ENCODE peak calls at places on chromosomes 13 and 19, in four cellular contexts. E is neuronal stem cell, L is IMR-90, T is H1. P is an unnamed sample.
A peak's percentile ranks its signal among the peaks of the same experiment; 100 is the strongest.

GRCh38 chr13:20708216-20708615 is 4.7 kb downstream of the IL17D start:
- DNase-seq in E (no peak), L (no peak), T (no peak), P (no peak)

GRCh38 chr13:110520431-110521295 is 40.9 kb downstream of the RAB20 start:
- DNase-seq in E (no peak), L (peak; percentile 53), T (no peak), P (peak; percentile 45)

GRCh38 chr19:768424-768823 is 17.5 kb downstream of the MISP start:
- DNase-seq in E (no peak), L (peak; percentile 83), T (no peak), P (peak; percentile 94)

GRCh38 chr13:104318121-104318520 is 1251.9 kb upstream of the SLC10A2 start:
- DNase-seq in E (no peak), L (peak; percentile 49), T (no peak), P (peak; percentile 41)

GRCh38 chr19:28737021-28737525 is 475.9 kb downstream of the UQCRFS1 start:
- DNase-seq in E (no peak), L (peak; percentile 44), T (no peak), P (peak; percentile 50)

GRCh38 chr13:44078806-44079378 is 199.2 kb downstream of the LACC1 start:
- DNase-seq in E (no peak), L (no peak), T (no peak), P (no peak)

GRCh38 chr13:26946675-26947342 is 186.2 kb upstream of the GPR12 start:
- DNase-seq in E (peak; percentile 29), L (peak; percentile 73), T (no peak), P (peak; percentile 77)

GRCh38 chr13:73235385-73235784 is 176.6 kb downstream of the KLF5 start:
- DNase-seq in E (no peak), L (no peak), T (no peak), P (no peak)

GRCh38 chr13:38582133-38582532 is 104.7 kb upstream of the FREM2 start:
- DNase-seq in E (peak; percentile 33), L (peak; percentile 16), T (no peak), P (peak; percentile 29)

GRCh38 chr13:111859361-111860105 is 207.4 kb upstream of the SOX1 start:
- DNase-seq in E (no peak), L (no peak), T (peak; percentile 43), P (no peak)

GRCh38 chr19:15112385-15112784 is 5.2 kb downstream of the SYDE1 start:
- DNase-seq in E (no peak), L (no peak), T (peak; percentile 50), P (no peak)

GRCh38 chr19:29966594-29967249 is 24.7 kb downstream of the URI1 start:
- DNase-seq in E (no peak), L (peak; percentile 34), T (no peak), P (peak; percentile 33)

GRCh38 chr19:39384839-39385568 is 5.9 kb downstream of the PAF1 start:
- DNase-seq in E (no peak), L (no peak), T (no peak), P (no peak)

GRCh38 chr13:59413121-59413520 is 750.6 kb downstream of the DIAPH3 start:
- DNase-seq in E (no peak), L (no peak), T (no peak), P (no peak)

GRCh38 chr13:24159921-24160324 is 597 bp upstream of the SPATA13 start:
- DNase-seq in E (no peak), L (no peak), T (peak; percentile 70), P (no peak)

GRCh38 chr13:37037231-37037630 is 22.3 kb downstream of the SUPT20H start:
- DNase-seq in E (no peak), L (no peak), T (no peak), P (no peak)

GRCh38 chr13:85379433-85379832 is 419.8 kb downstream of the SLITRK6 start:
- DNase-seq in E (no peak), L (no peak), T (no peak), P (peak; percentile 20)

GRCh38 chr19:16849168-16849567 is 20.0 kb downstream of the SIN3B start:
- DNase-seq in E (no peak), L (peak; percentile 62), T (no peak), P (peak; percentile 45)

GRCh38 chr13:44050450-44051063 is 170.9 kb downstream of the LACC1 start:
- DNase-seq in E (no peak), L (peak; percentile 52), T (no peak), P (peak; percentile 50)

GRCh38 chr13:46575843-46576242 is 22.9 kb downstream of the LRCH1 start:
- DNase-seq in E (no peak), L (peak; percentile 89), T (no peak), P (peak; percentile 69)

GRCh38 chr19:53183146-53183545 is 10.0 kb downstream of the ZNF665 start:
- DNase-seq in E (no peak), L (peak; percentile 66), T (no peak), P (no peak)

GRCh38 chr19:47663911-47664771 is 49.1 kb upstream of the EHD2 start:
- DNase-seq in E (no peak), L (peak; percentile 99), T (no peak), P (peak; percentile 99)

GRCh38 chr13:27678306-27679040 is 56.8 kb downstream of the POLR1D start:
- DNase-seq in E (no peak), L (peak; percentile 48), T (no peak), P (no peak)

GRCh38 chr13:77781804-77782203 is 84.3 kb downstream of the SLAIN1 start:
- DNase-seq in E (no peak), L (no peak), T (no peak), P (no peak)

GRCh38 chr13:91406619-91407018 is 8.2 kb downstream of the GPC5 start:
- DNase-seq in E (peak; percentile 30), L (peak; percentile 35), T (peak; percentile 63), P (peak; percentile 45)

GRCh38 chr19:39696418-39696817 is 7.9 kb upstream of the LGALS14 start:
- DNase-seq in E (no peak), L (no peak), T (no peak), P (no peak)

GRCh38 chr13:32791545-32792172 is 205.4 kb downstream of the PDS5B start:
- DNase-seq in E (no peak), L (peak; percentile 35), T (no peak), P (peak; percentile 15)

GRCh38 chr19:4968462-4969291 is at the start of gene KDM4B:
- DNase-seq in E (peak; percentile 100), L (peak; percentile 99), T (peak; percentile 98), P (peak; percentile 99)
- H3K14ac ChIP-seq in E (peak within 1 kb of the TSS; percentile 44), L (peak within 1 kb of the TSS; percentile 99), T (no peak within 1 kb of the TSS), P (no peak within 1 kb of the TSS)

DNA sequence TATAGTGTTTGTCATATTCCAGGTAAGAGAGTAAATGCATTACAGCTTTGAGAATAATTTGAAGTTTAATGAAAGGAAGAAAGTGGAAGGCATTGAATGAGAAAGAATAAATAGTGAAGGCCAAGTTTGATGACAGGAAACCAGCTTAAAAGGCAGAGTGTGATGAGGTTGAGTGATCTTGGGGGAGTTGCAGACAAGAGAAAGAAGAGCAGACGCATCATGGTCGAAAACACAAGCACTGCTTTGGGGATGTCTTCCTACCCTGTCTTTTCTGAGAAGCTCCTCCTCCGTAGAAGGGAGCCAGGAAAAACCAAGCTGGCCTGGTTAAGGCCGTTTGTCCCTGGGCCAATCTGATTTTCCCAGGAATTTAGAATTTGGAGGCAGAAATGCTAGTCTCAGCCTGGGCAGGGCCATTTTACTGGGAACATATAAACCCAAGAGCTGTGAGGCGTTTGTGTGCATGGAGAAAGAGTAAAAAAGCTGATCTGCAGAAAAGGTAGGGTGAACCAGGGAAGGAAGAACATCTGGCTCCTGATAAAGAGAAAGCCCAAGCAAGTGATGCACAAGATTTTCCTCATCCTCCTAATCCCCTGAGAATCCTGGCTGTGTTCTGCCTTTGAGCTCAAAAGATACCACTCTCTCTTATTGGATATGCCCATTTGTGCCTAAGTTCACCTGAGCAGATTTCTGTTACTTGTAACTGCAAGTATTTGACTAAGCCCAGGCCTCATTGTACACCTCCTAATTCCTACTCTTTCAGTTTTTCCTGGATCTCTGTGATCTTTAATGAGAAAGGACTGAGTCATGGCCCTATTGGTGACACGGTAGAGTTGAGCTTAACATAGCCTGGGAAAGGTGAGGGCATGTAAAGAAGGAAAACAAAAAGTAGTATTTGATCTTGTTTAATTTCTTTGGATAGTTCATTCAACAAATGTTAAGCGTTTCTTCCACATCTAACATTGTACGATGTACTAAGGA is 80.0 kb downstream of the WDFY2 start:
- DNase-seq in E (no peak), L (no peak), T (no peak), P (peak; percentile 27)
- H3K23ac ChIP-seq in E (no peak overlapping the region), L (peak overlapping the region; percentile 19), T (no peak overlapping the region), P (no peak overlapping the region)

GRCh38 chr13:82833928-82834327 is 1048.3 kb downstream of the SLITRK1 start:
- DNase-seq in E (no peak), L (peak; percentile 34), T (no peak), P (peak; percentile 36)
- H3K14ac ChIP-seq in E (no peak overlapping the region), L (no peak overlapping the region), T (no peak overlapping the region), P (no peak overlapping the region)

DNA sequence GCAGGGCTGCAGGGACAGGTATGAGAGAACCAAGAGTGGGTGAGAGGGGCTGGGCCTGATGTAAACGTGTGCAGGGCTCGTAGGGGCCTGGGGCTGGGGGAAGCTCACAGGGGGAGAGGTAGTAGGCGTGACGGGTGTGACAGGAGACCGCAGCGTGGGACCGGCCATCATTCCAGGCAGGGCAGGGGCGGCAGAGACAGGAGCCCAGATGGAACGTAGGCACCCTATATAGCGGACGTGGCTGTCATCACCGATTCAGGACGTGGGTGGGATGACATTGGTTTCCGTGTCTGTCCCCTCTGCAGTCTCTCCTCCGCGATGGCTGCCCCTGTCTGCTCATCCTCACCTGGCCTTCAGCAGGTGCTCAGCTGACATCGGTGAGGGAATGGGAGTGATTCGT is 48.4 kb downstream of the IER2 start:
- DNase-seq in E (no peak), L (no peak), T (no peak), P (no peak)
- H3K23ac ChIP-seq in E (peak overlapping the region; percentile 29), L (no peak overlapping the region), T (no peak overlapping the region), P (no peak overlapping the region)

DNA sequence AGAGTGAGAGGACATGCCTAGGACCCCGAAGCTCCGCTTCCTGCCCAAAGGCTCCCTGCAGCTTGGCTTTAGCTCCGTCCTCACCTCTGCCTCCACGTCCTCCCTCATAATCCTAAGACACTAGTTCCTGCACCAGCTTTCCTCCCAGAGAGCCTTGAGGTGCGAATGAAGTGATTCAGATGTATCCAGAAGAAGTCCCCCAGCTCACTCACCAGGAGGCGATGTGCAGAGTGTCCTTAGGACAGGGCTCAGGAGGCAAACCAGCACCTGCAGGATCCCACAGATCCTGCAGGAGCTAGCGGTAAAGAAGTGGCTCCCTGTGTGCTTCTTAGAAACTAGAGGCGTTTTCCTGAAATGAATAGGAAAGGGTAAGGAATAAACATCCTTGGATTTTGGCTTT is 109.7 kb downstream of the HSPH1 start:
- DNase-seq in E (no peak), L (peak; percentile 8), T (no peak), P (peak; percentile 22)
- H3K14ac ChIP-seq in E (no peak overlapping the region), L (no peak overlapping the region), T (no peak overlapping the region), P (no peak overlapping the region)

GRCh38 chr19:42005504-42005903 is 11.5 kb upstream of the ATP1A3 start:
- DNase-seq in E (no peak), L (no peak), T (no peak), P (no peak)

GRCh38 chr19:42006569-42006968 is 12.5 kb upstream of the ATP1A3 start:
- DNase-seq in E (no peak), L (no peak), T (no peak), P (no peak)

GRCh38 chr19:41999071-41999877 is 5.2 kb upstream of the ATP1A3 start:
- DNase-seq in E (no peak), L (no peak), T (peak; percentile 78), P (no peak)

GRCh38 chr19:41999878-42000208 is 5.8 kb upstream of the ATP1A3 start:
- DNase-seq in E (no peak), L (no peak), T (no peak), P (no peak)

GRCh38 chr19:42003506-42004294 is 9.7 kb upstream of the ATP1A3 start:
- DNase-seq in E (no peak), L (no peak), T (no peak), P (no peak)
- H3K23ac ChIP-seq in E (peak overlapping the region; percentile 0), L (no peak overlapping the region), T (no peak overlapping the region), P (no peak overlapping the region)

P was measured in mesenchymal stem cell.